ENCODE peak calls at places on chromosome 17, in six cellular contexts. One of them, this sample, is unnamed.
A peak's percentile ranks its signal among the peaks of the same experiment; 100 is the strongest.

GRCh38 chr17:45376171-45376564 is 56.5 kb downstream of the ARHGAP27 start:
- DNase-seq in K562: no peak
- DNase-seq in GM12892: no peak
- DNase-seq in GM12878: no peak
- DNase-seq in HepG2: no peak
- DNase-seq in H1: no peak
- DNase-seq in this sample: no peak

GRCh38 chr17:78175643-78175981 is 7.2 kb downstream of the SYNGR2 start:
- DNase-seq in K562: no peak
- DNase-seq in GM12892: no peak
- DNase-seq in GM12878: no peak
- DNase-seq in HepG2: no peak
- DNase-seq in H1: no peak
- DNase-seq in this sample: no peak

GRCh38 chr17:41919840-41920579 is 1.3 kb upstream of the ACLY start:
- DNase-seq in K562: no peak
- DNase-seq in GM12892: no peak
- DNase-seq in GM12878: no peak
- DNase-seq in HepG2: no peak
- DNase-seq in H1: peak; percentile 59
- DNase-seq in this sample: no peak

GRCh38 chr17:67982034-67982640 is 14.1 kb downstream of the C17orf58 start:
- DNase-seq in K562: no peak
- DNase-seq in GM12892: no peak
- DNase-seq in GM12878: no peak
- DNase-seq in HepG2: no peak
- DNase-seq in H1: no peak
- DNase-seq in this sample: no peak

GRCh38 chr17:36117505-36118382 is 14.1 kb downstream of the CCL4 start:
- DNase-seq in K562: no peak
- DNase-seq in GM12892: no peak
- DNase-seq in GM12878: no peak
- DNase-seq in HepG2: no peak
- DNase-seq in H1: no peak
- DNase-seq in this sample: no peak

GRCh38 chr17:29148790-29149430 is 31.3 kb downstream of the MYO18A start:
- DNase-seq in K562: peak; percentile 94
- DNase-seq in GM12892: peak; percentile 91
- DNase-seq in GM12878: peak; percentile 79
- DNase-seq in HepG2: peak; percentile 87
- DNase-seq in H1: peak; percentile 99
- DNase-seq in this sample: peak; percentile 92

GRCh38 chr17:82913304-82914043 is 73.7 kb upstream of the ZNF750 start:
- DNase-seq in K562: peak; percentile 40
- DNase-seq in GM12892: no peak
- DNase-seq in GM12878: no peak
- DNase-seq in HepG2: peak; percentile 42
- DNase-seq in H1: no peak
- DNase-seq in this sample: no peak

GRCh38 chr17:45364531-45365390 is 47.9 kb upstream of the MAP3K14 start:
- DNase-seq in K562: no peak
- DNase-seq in GM12892: no peak
- DNase-seq in GM12878: no peak
- DNase-seq in HepG2: no peak
- DNase-seq in H1: peak; percentile 75
- DNase-seq in this sample: no peak

GRCh38 chr17:4412933-4413831 is 20.6 kb upstream of the SPNS3 start:
- DNase-seq in K562: peak; percentile 75
- DNase-seq in GM12892: peak; percentile 84
- DNase-seq in GM12878: peak; percentile 48
- DNase-seq in HepG2: peak; percentile 63
- DNase-seq in H1: peak; percentile 99
- DNase-seq in this sample: peak; percentile 79

GRCh38 chr17:4411201-4411600 is 22.5 kb upstream of the SPNS3 start:
- DNase-seq in K562: peak; percentile 21
- DNase-seq in GM12892: no peak
- DNase-seq in GM12878: no peak
- DNase-seq in HepG2: no peak
- DNase-seq in H1: no peak
- DNase-seq in this sample: no peak

GRCh38 chr17:4420692-4421131 is 13.0 kb upstream of the SPNS3 start:
- DNase-seq in K562: peak; percentile 70
- DNase-seq in GM12892: peak; percentile 61
- DNase-seq in GM12878: peak; percentile 37
- DNase-seq in HepG2: peak; percentile 73
- DNase-seq in H1: peak; percentile 74
- DNase-seq in this sample: peak; percentile 68

GRCh38 chr17:4417129-4417667 is 16.5 kb upstream of the SPNS3 start:
- DNase-seq in K562: no peak
- DNase-seq in GM12892: no peak
- DNase-seq in GM12878: no peak
- DNase-seq in HepG2: no peak
- DNase-seq in H1: no peak
- DNase-seq in this sample: no peak
- TF ChIP-seq POLR2AphosphoS5 in K562: no peak
- TF ChIP-seq POLR2AphosphoS5 in GM12892: no peak
- TF ChIP-seq POLR2AphosphoS5 in GM12878: no peak
- TF ChIP-seq POLR2AphosphoS5 in HepG2: no peak
- TF ChIP-seq POLR2AphosphoS5 in H1: no peak
- TF ChIP-seq POLR2AphosphoS5 in this sample: no peak

GRCh38 chr17:75262112-75262606 is 480 bp downstream of the MRPS7 start:
- DNase-seq in K562: no peak
- DNase-seq in GM12892: no peak
- DNase-seq in GM12878: no peak
- DNase-seq in HepG2: peak; percentile 34
- DNase-seq in H1: no peak
- DNase-seq in this sample: no peak

GRCh38 chr17:75260679-75261335 is 599 bp downstream of the GGA3 start:
- DNase-seq in K562: no peak
- DNase-seq in GM12892: no peak
- DNase-seq in GM12878: no peak
- DNase-seq in HepG2: no peak
- DNase-seq in H1: no peak
- DNase-seq in this sample: no peak

GRCh38 chr17:75265614-75266314 is 4.1 kb downstream of the MRPS7 start:
- DNase-seq in K562: no peak
- DNase-seq in GM12892: no peak
- DNase-seq in GM12878: no peak
- DNase-seq in HepG2: no peak
- DNase-seq in H1: no peak
- DNase-seq in this sample: no peak

GRCh38 chr17:75263051-75263450 is 1.4 kb downstream of the MRPS7 start:
- DNase-seq in K562: no peak
- DNase-seq in GM12892: no peak
- DNase-seq in GM12878: no peak
- DNase-seq in HepG2: no peak
- DNase-seq in H1: no peak
- DNase-seq in this sample: no peak

GRCh38 chr17:75261336-75262111 is at the start of the genes GGA3 and MRPS7:
- DNase-seq in K562: peak; percentile 95
- DNase-seq in GM12892: peak; percentile 94
- DNase-seq in GM12878: peak; percentile 75
- DNase-seq in HepG2: peak; percentile 92
- DNase-seq in H1: peak; percentile 96
- DNase-seq in this sample: peak; percentile 91
- TF ChIP-seq POLR2A in K562: peak; percentile 95
- TF ChIP-seq POLR2A in GM12892: peak; percentile 86
- TF ChIP-seq POLR2A in GM12878: peak; percentile 91
- TF ChIP-seq POLR2A in HepG2: peak; percentile 79
- TF ChIP-seq POLR2A in H1: peak; percentile 92
- TF ChIP-seq POLR2A in this sample: peak; percentile 76

DNA sequence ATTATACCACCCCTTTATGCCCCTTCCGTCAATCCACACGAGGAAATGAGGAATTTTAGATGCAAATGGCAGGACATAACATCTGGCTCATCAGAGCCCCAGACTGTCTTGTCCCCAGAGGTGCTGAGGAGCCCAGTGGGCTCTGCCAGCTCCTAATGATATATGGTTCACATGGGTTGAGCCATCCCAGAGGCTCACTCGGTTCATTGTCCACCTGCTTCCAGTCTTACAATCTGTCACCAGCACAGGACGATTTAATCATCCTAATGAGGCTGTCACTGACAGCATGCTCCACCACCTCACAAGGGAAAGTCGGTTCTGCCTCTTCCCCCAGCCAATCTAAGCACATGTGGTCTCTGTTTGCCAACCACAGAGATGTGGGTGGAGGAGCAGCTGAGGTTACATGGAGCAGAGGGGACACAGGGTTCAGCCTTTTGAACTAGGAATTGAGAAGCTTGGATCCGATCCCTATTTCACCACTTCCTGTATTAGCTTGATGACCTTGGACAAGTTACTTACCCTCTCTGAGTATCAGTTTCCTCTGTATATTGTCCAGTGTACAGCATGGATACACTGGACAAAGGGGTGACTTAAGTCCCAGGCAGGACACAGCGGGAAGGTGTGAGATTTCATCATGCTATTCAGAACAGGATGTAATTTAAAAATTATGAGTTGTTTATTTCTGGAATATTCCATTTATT is 27.0 kb upstream of the DHX8 start:
- DNase-seq in K562: no peak
- DNase-seq in GM12892: no peak
- DNase-seq in GM12878: no peak
- DNase-seq in HepG2: peak; percentile 100
- DNase-seq in H1: no peak
- DNase-seq in this sample: no peak
- TF ChIP-seq TAF1 in K562: no peak
- TF ChIP-seq TAF1 in GM12892: no peak
- TF ChIP-seq TAF1 in GM12878: no peak
- TF ChIP-seq TAF1 in HepG2: peak; percentile 66
- TF ChIP-seq TAF1 in H1: no peak
- TF ChIP-seq TAF1 in this sample: no peak

GRCh38 chr17:81575836-81576235 is 23.7 kb upstream of the FAAP100 start:
- DNase-seq in K562: no peak
- DNase-seq in GM12892: no peak
- DNase-seq in GM12878: no peak
- DNase-seq in HepG2: peak; percentile 59
- DNase-seq in H1: no peak
- DNase-seq in this sample: no peak

GRCh38 chr17:81578561-81579225 is 26.5 kb upstream of the FAAP100 start:
- DNase-seq in K562: no peak
- DNase-seq in GM12892: no peak
- DNase-seq in GM12878: no peak
- DNase-seq in HepG2: no peak
- DNase-seq in H1: no peak
- DNase-seq in this sample: no peak

GRCh38 chr17:81577278-81578000 is 25.3 kb upstream of the FAAP100 start:
- DNase-seq in K562: no peak
- DNase-seq in GM12892: no peak
- DNase-seq in GM12878: no peak
- DNase-seq in HepG2: peak; percentile 73
- DNase-seq in H1: no peak
- DNase-seq in this sample: no peak

GRCh38 chr17:81578038-81578441 is 25.9 kb upstream of the FAAP100 start:
- DNase-seq in K562: no peak
- DNase-seq in GM12892: no peak
- DNase-seq in GM12878: no peak
- DNase-seq in HepG2: peak; percentile 24
- DNase-seq in H1: no peak
- DNase-seq in this sample: no peak

GRCh38 chr17:81576621-81577277 is 24.6 kb upstream of the FAAP100 start:
- DNase-seq in K562: no peak
- DNase-seq in GM12892: no peak
- DNase-seq in GM12878: no peak
- DNase-seq in HepG2: peak; percentile 89
- DNase-seq in H1: no peak
- DNase-seq in this sample: no peak
- TF ChIP-seq POLR2AphosphoS5 in K562: no peak
- TF ChIP-seq POLR2AphosphoS5 in GM12892: no peak
- TF ChIP-seq POLR2AphosphoS5 in GM12878: no peak
- TF ChIP-seq POLR2AphosphoS5 in HepG2: no peak
- TF ChIP-seq POLR2AphosphoS5 in H1: no peak
- TF ChIP-seq POLR2AphosphoS5 in this sample: no peak

DNA sequence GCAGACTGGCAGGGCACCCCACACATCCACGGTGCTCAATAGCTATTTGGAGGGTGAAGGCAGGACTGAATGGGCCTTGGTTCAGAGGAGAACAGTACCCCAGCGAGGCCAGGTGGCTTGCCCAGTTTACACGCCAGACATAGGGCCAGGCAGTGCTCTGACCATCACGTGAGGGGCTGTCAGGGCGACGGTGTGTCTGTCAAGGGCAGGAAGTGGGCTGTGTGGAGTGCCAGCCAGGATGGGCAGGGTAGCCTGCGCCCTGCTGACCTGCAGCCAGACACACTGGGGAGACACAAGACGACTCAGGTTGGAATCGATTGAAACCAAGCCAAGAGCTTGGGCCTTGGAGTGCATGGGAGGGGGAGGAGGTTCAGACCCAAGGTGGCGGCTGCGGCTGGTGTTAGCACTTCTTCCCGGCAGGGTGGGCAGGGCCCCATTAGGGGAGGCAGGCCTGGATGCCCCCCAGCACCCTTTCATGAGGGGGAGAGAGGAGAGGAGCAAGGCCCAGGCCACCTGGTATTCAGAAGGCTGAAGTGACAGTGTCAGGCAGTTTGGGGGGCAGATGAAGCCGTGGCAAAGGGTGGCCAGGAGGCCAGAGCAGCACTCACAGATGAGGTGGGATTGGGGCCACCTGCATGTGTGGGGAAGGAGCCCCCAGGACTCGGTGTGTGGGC is 68.2 kb downstream of the SREBF1 start:
- DNase-seq in K562: no peak
- DNase-seq in GM12892: no peak
- DNase-seq in GM12878: no peak
- DNase-seq in HepG2: no peak
- DNase-seq in H1: no peak
- DNase-seq in this sample: no peak
- TF ChIP-seq POLR2A in K562: no peak
- TF ChIP-seq POLR2A in GM12892: no peak
- TF ChIP-seq POLR2A in GM12878: peak; percentile 4
- TF ChIP-seq POLR2A in HepG2: no peak
- TF ChIP-seq POLR2A in H1: no peak
- TF ChIP-seq POLR2A in this sample: no peak

GRCh38 chr17:70011750-70012149 is 63.3 kb upstream of the KCNJ16 start:
- DNase-seq in K562: no peak
- DNase-seq in GM12892: no peak
- DNase-seq in GM12878: no peak
- DNase-seq in HepG2: no peak
- DNase-seq in H1: no peak
- DNase-seq in this sample: no peak

GRCh38 chr17:70006159-70006558 is 68.9 kb upstream of the KCNJ16 start:
- DNase-seq in K562: no peak
- DNase-seq in GM12892: no peak
- DNase-seq in GM12878: no peak
- DNase-seq in HepG2: no peak
- DNase-seq in H1: no peak
- DNase-seq in this sample: no peak
- TF ChIP-seq TAF1 in K562: no peak
- TF ChIP-seq TAF1 in GM12892: no peak
- TF ChIP-seq TAF1 in GM12878: no peak
- TF ChIP-seq TAF1 in HepG2: no peak
- TF ChIP-seq TAF1 in H1: no peak
- TF ChIP-seq TAF1 in this sample: no peak